ENCODE peak calls at places on chromosomes 2 and 18, in four cellular contexts. O is AG04449, N is GM10248, A is astrocyte. J is an unnamed sample.

GRCh38 chr2:86822668-86823067 is 32.0 kb upstream of the CD8A start:
- DNase-seq in O (no peak), A (no peak), N (no peak), J (no peak)

GRCh38 chr2:19653336-19653908 is 248.4 kb downstream of the TTC32 start:
- DNase-seq in O (no peak), A (no peak), N (no peak), J (no peak)

GRCh38 chr2:140595107-140595506 is 1535.7 kb downstream of the LRP1B start:
- DNase-seq in O (no peak), N (no peak), A (no peak), J (no peak)

GRCh38 chr2:110780461-110780860 is 48.1 kb downstream of the ACOXL start:
- DNase-seq in A (no peak), O (no peak), N (no peak), J (no peak)

GRCh38 chr2:197453914-197454398 is 604 bp downstream of the COQ10B start:
- DNase-seq in O (peak), N (peak), A (peak), J (peak)

GRCh38 chr2:168758970-168759820 is 43.2 kb upstream of the NOSTRIN start:
- DNase-seq in N (peak), A (peak), O (peak), J (peak)

GRCh38 chr18:10235553-10235952 is 218.9 kb upstream of the APCDD1 start:
- DNase-seq in N (no peak), O (no peak), A (peak), J (no peak)

GRCh38 chr2:188456114-188456909 is 164.6 kb downstream of the GULP1 start:
- DNase-seq in N (no peak), O (no peak), A (no peak), J (no peak)

GRCh38 chr2:166350525-166350924 is 25.2 kb downstream of the SCN9A start:
- DNase-seq in N (no peak), O (no peak), A (no peak), J (no peak)

GRCh38 chr2:46652514-46653170 is 173.3 kb downstream of the TMEM247 start:
- DNase-seq in N (no peak), O (no peak), A (no peak), J (no peak)

GRCh38 chr2:46656640-46657039 is 177.3 kb downstream of the TMEM247 start:
- DNase-seq in A (no peak), O (no peak), N (no peak), J (no peak)

GRCh38 chr2:46653539-46653938 is 174.2 kb downstream of the TMEM247 start:
- DNase-seq in O (no peak), N (no peak), A (peak), J (no peak)

GRCh38 chr2:46655551-46656436 is 176.4 kb downstream of the TMEM247 start:
- DNase-seq in N (no peak), A (peak), O (peak), J (no peak)

GRCh38 chr2:46657042-46657504 is 177.7 kb downstream of the TMEM247 start:
- DNase-seq in N (peak), O (no peak), A (no peak), J (no peak)
- TF ChIP-seq CTCF in N (peak), O (peak), A (peak), J (peak)

GRCh38 chr2:199973703-199974102 is 18.3 kb downstream of the MAIP1 start:
- DNase-seq in A (peak), O (peak), N (no peak), J (no peak)
- TF ChIP-seq CTCF in A (peak), O (peak), N (peak), J (peak)

GRCh38 chr2:46645681-46646162 is 166.4 kb downstream of the TMEM247 start:
- DNase-seq in N (no peak), A (peak), O (peak), J (no peak)
- TF ChIP-seq CTCF in N (no peak), A (no peak), O (no peak), J (no peak)

GRCh38 chr18:66872277-66872676 is 268.4 kb upstream of the CDH19 start:
- DNase-seq in N (no peak), O (no peak), A (peak), J (no peak)
- TF ChIP-seq CTCF in N (no peak), O (no peak), A (peak), J (no peak)

DNA sequence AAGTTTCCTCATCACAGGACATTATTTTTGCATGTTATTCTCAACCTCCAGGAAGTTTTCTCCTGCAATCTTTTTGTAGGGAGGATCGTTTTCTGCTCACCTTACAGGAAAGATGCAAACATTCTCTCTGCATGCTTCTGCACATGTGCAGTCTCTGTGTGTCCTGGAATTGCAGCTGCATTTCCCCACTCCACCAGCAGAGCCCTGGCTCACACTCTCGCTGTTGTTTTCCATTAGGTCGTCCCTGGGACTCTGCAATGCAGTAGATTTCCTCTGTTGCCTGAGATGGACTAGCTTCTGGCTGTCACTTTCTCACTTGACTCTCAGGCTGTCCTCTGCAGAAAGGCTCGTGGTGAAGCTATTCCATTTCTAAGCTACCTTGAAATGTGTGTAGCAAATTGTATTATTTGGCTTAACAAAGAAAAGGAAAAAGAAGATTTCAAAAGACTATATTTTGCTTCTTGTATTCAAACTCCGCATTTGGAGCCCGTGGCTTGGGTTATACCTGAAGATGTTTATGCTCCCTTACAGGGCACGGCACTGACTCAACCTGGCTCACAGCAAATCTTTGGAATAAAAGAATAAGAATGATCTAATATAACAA is 346.7 kb downstream of the RAD51AP2 start:
- DNase-seq in A (peak), O (no peak), N (no peak), J (no peak)
- TF ChIP-seq CTCF in A (peak), O (peak), N (peak), J (no peak)

GRCh38 chr2:215553946-215554345 is 118.1 kb upstream of the FN1 start:
- DNase-seq in A (no peak), N (no peak), O (no peak), J (peak)
- TF ChIP-seq CTCF in A (no peak), N (peak), O (no peak), J (no peak)

GRCh38 chr2:160291382-160291781 is 91.3 kb upstream of the ITGB6 start:
- DNase-seq in A (no peak), N (no peak), O (no peak), J (no peak)
- TF ChIP-seq CTCF in A (no peak), N (no peak), O (no peak), J (no peak)

J was measured in activated CD8-positive, alpha-beta T cell treated with anti-CD3 and anti-CD28 coated beads for 36 hours.